ENCODE peak calls at places on chromosomes 3 and 15, in five cellular contexts. J, C, P, A and R are unnamed samples.
A peak's percentile ranks its signal among the peaks of the same experiment; 100 is the strongest.

GRCh38 chr3:177946965-177947364 is 589.3 kb upstream of the KCNMB2 start:
- DNase-seq in J (no peak), A (no peak), C (no peak), P (no peak), R (no peak)

GRCh38 chr3:59192473-59192872 is 142.6 kb upstream of the CFAP20DC start:
- DNase-seq in C (no peak), J (no peak), P (no peak), A (no peak), R (no peak)

GRCh38 chr3:150068440-150069157 is 97.9 kb upstream of the PFN2 start:
- DNase-seq in P (no peak), C (no peak), A (no peak), J (no peak), R (no peak)

GRCh38 chr3:62372621-62373041 is 719 bp downstream of the FEZF2 start:
- DNase-seq in P (peak; percentile 44), A (no peak), C (no peak), J (no peak), R (no peak)

GRCh38 chr3:189834462-189834861 is 203.3 kb downstream of the TP63 start:
- DNase-seq in P (no peak), J (no peak), C (no peak), A (no peak), R (no peak)

GRCh38 chr15:79640206-79640605 is 208.1 kb downstream of the MINAR1 start:
- DNase-seq in J (no peak), A (no peak), C (no peak), P (no peak), R (no peak)

GRCh38 chr3:44337253-44337652 is 1.3 kb upstream of the TCAIM start:
- DNase-seq in A (no peak), C (no peak), P (no peak), J (no peak), R (no peak)

GRCh38 chr15:39624806-39625205 is 43.9 kb downstream of the THBS1 start:
- DNase-seq in J (no peak), C (no peak), A (peak; percentile 45), P (no peak), R (no peak)

GRCh38 chr3:86988986-86989385 is 2.0 kb downstream of the VGLL3 start:
- DNase-seq in A (no peak), J (no peak), C (no peak), P (no peak), R (no peak)

GRCh38 chr15:81270781-81271491 is 53.0 kb downstream of the STARD5 start:
- DNase-seq in J (no peak), C (no peak), P (no peak), A (no peak), R (no peak)

GRCh38 chr3:105526349-105527111 is 159.8 kb downstream of the ALCAM start:
- DNase-seq in P (no peak), A (no peak), J (no peak), C (no peak), R (no peak)

GRCh38 chr3:61884794-61885193 is 323.4 kb downstream of the PTPRG start:
- DNase-seq in P (no peak), A (no peak), J (no peak), C (no peak), R (no peak)

GRCh38 chr15:66901336-66902100 is 163.9 kb upstream of the SMAD3 start:
- DNase-seq in J (no peak), C (no peak), P (no peak), A (no peak), R (no peak)

GRCh38 chr3:37540786-37541185 is 320.9 kb upstream of the CTDSPL start:
- DNase-seq in C (no peak), J (no peak), A (no peak), P (no peak), R (no peak)
- TF ChIP-seq TAF1 in C (no peak), J (no peak), A (no peak), P (no peak), R (no peak)

GRCh38 chr3:194137314-194138097 is 1.6 kb downstream of the HES1 start:
- DNase-seq in J (peak; percentile 70), P (peak; percentile 74), A (no peak), C (peak; percentile 69), R (peak; percentile 60)

GRCh38 chr3:194138098-194138474 is 2.1 kb downstream of the HES1 start:
- DNase-seq in P (no peak), C (no peak), A (no peak), J (no peak), R (no peak)

GRCh38 chr3:194135806-194136518 is at the start of gene HES1:
- DNase-seq in A (peak; percentile 61), C (peak; percentile 92), P (peak; percentile 85), J (peak; percentile 87), R (peak; percentile 67)

GRCh38 chr3:194135516-194135805 is 487 bp upstream of the HES1 start:
- DNase-seq in A (no peak), C (no peak), P (no peak), J (no peak), R (no peak)

GRCh38 chr3:194136519-194137313 is 768 bp downstream of the HES1 start:
- DNase-seq in A (no peak), C (no peak), P (peak; percentile 56), J (peak; percentile 68), R (no peak)
- TF ChIP-seq POLR2AphosphoS5 in A (no peak), C (no peak), P (no peak), J (no peak), R (no peak)

GRCh38 chr3:55894605-55895004 is 407.5 kb upstream of the WNT5A start:
- DNase-seq in J (no peak), P (no peak), A (no peak), C (no peak), R (no peak)
- TF ChIP-seq TAF1 in J (no peak), P (no peak), A (no peak), C (no peak), R (no peak)

DNA sequence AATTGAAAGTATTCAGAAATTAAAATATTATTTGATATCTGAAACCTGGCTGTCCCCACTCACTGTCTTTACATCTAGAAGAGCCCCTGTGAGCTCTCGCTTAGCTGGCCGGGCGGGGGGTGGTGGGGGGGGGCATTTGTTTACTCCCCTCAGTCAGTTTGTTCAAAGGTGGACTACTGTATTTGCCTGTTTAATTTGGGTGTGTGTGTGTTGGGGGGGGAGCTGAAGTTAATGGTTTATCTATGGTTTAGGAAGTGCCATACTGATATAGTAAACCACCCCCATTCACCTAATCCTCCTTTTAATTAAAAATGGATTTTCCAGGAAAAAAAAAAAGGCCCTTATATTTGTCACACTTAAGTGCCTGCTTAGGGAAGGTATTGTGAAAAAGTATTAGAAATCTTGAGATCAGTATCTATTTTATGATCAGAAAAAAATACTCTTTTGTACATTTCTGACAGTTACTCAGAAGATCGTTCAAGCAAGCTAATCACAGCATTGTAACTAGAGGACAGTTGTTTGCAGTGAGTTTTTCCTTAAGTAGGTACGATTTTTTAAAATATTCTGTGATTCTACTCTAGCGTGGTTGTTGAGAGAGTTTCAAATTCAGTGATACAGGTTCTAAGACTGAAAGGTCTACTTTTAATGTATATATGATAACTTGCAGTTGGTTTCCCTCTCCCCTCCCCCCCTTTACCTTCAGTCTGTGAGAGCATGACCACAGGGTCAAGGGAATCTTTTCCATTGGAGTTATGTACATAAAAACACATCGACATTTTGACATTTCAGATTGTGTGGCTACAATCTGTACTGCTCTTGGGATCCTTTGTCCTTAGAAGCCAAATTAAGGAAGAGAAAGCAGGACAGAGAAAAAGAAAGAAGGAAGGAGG is 8.5 kb downstream of the NR2F2 start:
- DNase-seq in A (no peak), P (no peak), C (no peak), J (no peak), R (no peak)
- TF ChIP-seq POLR2AphosphoS5 in A (no peak), P (no peak), C (no peak), J (no peak), R (no peak)